ENCODE peak calls at places on chromosomes 2 and 18, in six cellular contexts. I is GM12878, B is heart left ventricle, Z is pancreas, N is ovary, D is A549. E is an unnamed sample. For H3K9me3, the result is how much of the 10 kb centered on the place peaks cover.

GRCh38 chr2:45276914-45277313 is 267.7 kb upstream of the SIX2 start:
- DNase-seq in Z (no peak), B (no peak), D (peak), N (no peak), I (no peak), E (no peak)

GRCh38 chr2:203815541-203815898 is 52.1 kb upstream of the CTLA4 start:
- DNase-seq in B (no peak), I (no peak), N (no peak), Z (no peak), D (no peak), E (no peak)

GRCh38 chr2:239387811-239388210 is 13.0 kb downstream of the HDAC4 start:
- DNase-seq in D (no peak), I (no peak), N (no peak), B (peak), Z (no peak), E (no peak)

GRCh38 chr2:48755473-48755872 is at the start of gene LHCGR:
- DNase-seq in D (no peak), N (no peak), B (no peak), Z (no peak), I (no peak), E (no peak)

GRCh38 chr2:25078171-25079049 is 36.5 kb downstream of the EFR3B start:
- DNase-seq in D (peak), N (no peak), Z (no peak), B (no peak), I (no peak), E (peak)

GRCh38 chr2:227578642-227579041 is 20.1 kb upstream of the SCYGR2 start:
- DNase-seq in Z (no peak), N (no peak), D (no peak), I (no peak), B (no peak), E (no peak)

GRCh38 chr2:24497685-24498084 is 6.6 kb downstream of the NCOA1 start:
- DNase-seq in B (no peak), N (no peak), D (no peak), I (no peak), Z (no peak), E (no peak)

GRCh38 chr2:99675110-99675661 is 185.4 kb upstream of the REV1 start:
- DNase-seq in D (no peak), I (no peak), N (no peak), B (no peak), Z (no peak), E (no peak)

GRCh38 chr18:11005528-11005927 is 143.8 kb downstream of the PIEZO2 start:
- DNase-seq in N (peak), B (no peak), I (peak), D (peak), Z (peak), E (peak)

GRCh38 chr2:16069933-16070647 is 129.7 kb downstream of the MYCN start:
- DNase-seq in N (peak), I (no peak), B (no peak), Z (no peak), D (no peak), E (peak)

GRCh38 chr2:120436885-120437603 is 91.1 kb downstream of the INHBB start:
- DNase-seq in D (peak), I (no peak), B (no peak), N (no peak), Z (peak), E (peak)

GRCh38 chr2:66587216-66587615 is 152.3 kb downstream of the MEIS1 start:
- DNase-seq in B (no peak), N (peak), D (peak), I (no peak), Z (peak), E (no peak)

GRCh38 chr2:128314348-128315121 is 4.1 kb downstream of the HS6ST1 start:
- DNase-seq in D (no peak), I (no peak), N (no peak), B (no peak), Z (peak), E (no peak)

GRCh38 chr2:108215794-108216211 is 24.0 kb upstream of the SULT1C3 start:
- DNase-seq in Z (no peak), D (peak), I (no peak), B (no peak), N (no peak), E (peak)

GRCh38 chr2:152465541-152465940 is 130.6 kb downstream of the FMNL2 start:
- DNase-seq in I (no peak), Z (no peak), D (no peak), B (no peak), N (no peak), E (no peak)

GRCh38 chr2:39015424-39015823 is 105.4 kb downstream of the SOS1 start:
- DNase-seq in I (no peak), B (no peak), D (no peak), N (no peak), Z (no peak), E (no peak)

GRCh38 chr2:215868886-215869285 is 144.5 kb downstream of the MREG start:
- DNase-seq in N (no peak), D (no peak), B (no peak), I (no peak), Z (no peak), E (no peak)

GRCh38 chr2:185318271-185318724 is 420.3 kb upstream of the FSIP2 start:
- DNase-seq in I (no peak), B (no peak), N (no peak), D (no peak), Z (no peak), E (no peak)

GRCh38 chr18:23170137-23170536 is 34.9 kb downstream of the CABLES1 start:
- DNase-seq in I (no peak), Z (no peak), B (no peak), N (no peak), D (no peak), E (no peak)

GRCh38 chr2:42446503-42447271 is 47.1 kb downstream of the KCNG3 start:
- DNase-seq in D (no peak), N (no peak), I (no peak), B (no peak), Z (no peak), E (no peak)

GRCh38 chr18:48408727-48409590 is at the start of gene ZBTB7C:
- DNase-seq in D (no peak), I (no peak), N (peak), Z (peak), B (no peak), E (no peak)

GRCh38 chr2:17536416-17536815 is 4.1 kb upstream of the VSNL1 start:
- DNase-seq in Z (no peak), D (no peak), B (no peak), N (no peak), I (no peak), E (no peak)

GRCh38 chr2:126527836-126528490 is 128.0 kb upstream of the GYPC start:
- DNase-seq in Z (peak), D (peak), N (peak), B (peak), I (peak), E (peak)

GRCh38 chr2:9543557-9543956 is 12.1 kb downstream of the ADAM17 start:
- DNase-seq in B (no peak), I (no peak), N (no peak), D (no peak), Z (no peak), E (no peak)

GRCh38 chr2:108388045-108388444 is 10.3 kb downstream of the SULT1C4 start:
- DNase-seq in N (no peak), D (peak), B (no peak), Z (no peak), I (no peak), E (no peak)

GRCh38 chr18:2173464-2173863 is 397.8 kb downstream of the METTL4 start:
- DNase-seq in Z (no peak), B (peak), D (peak), I (no peak), N (no peak), E (peak)

GRCh38 chr18:45962461-45962860 is 4.7 kb downstream of the EPG5 start:
- DNase-seq in N (no peak), Z (no peak), D (no peak), I (peak), B (no peak), E (no peak)

GRCh38 chr2:205409403-205409802 is 272.9 kb upstream of the NRP2 start:
- DNase-seq in I (no peak), N (no peak), B (no peak), D (no peak), Z (no peak), E (no peak)

GRCh38 chr18:22052405-22053105 is 116.8 kb upstream of the GATA6 start:
- DNase-seq in I (no peak), Z (no peak), D (no peak), B (no peak), N (no peak), E (no peak)

GRCh38 chr2:73283545-73284295 is 558 bp downstream of the FBXO41 start:
- DNase-seq in N (no peak), B (no peak), Z (no peak), D (no peak), I (no peak), E (no peak)

GRCh38 chr18:76450452-76450851 is 44.6 kb downstream of the ZNF516 start:
- DNase-seq in N (peak), Z (no peak), B (no peak), D (no peak), I (no peak), E (no peak)

GRCh38 chr2:138333121-138333520 is 168.4 kb upstream of the SPOPL start:
- DNase-seq in B (no peak), D (no peak), Z (no peak), N (no peak), I (no peak), E (no peak)

GRCh38 chr2:164510895-164511294 is 110.4 kb downstream of the GRB14 start:
- DNase-seq in I (no peak), N (no peak), Z (no peak), B (peak), D (no peak), E (no peak)
- H3K27ac ChIP-seq in I (no peak), N (no peak), Z (no peak), B (no peak), D (no peak), E (no peak)

GRCh38 chr2:199464614-199465352 is 7.0 kb upstream of the SATB2 start:
- DNase-seq in I (no peak), B (no peak), D (no peak), Z (no peak), N (no peak), E (no peak)
- H3K4me3 ChIP-seq in I (no peak), B (no peak), D (no peak), Z (no peak), N (peak), E (no peak)

GRCh38 chr2:74951211-74951754 is 7.2 kb upstream of the POLE4 start:
- DNase-seq in Z (no peak), N (no peak), D (no peak), B (no peak), I (no peak), E (no peak)
- H3K9me3 ChIP-seq in Z (under half), N (under half), D (under half), B (under half), I (under half), E (under half)

GRCh38 chr2:172084734-172085459 is 410 bp upstream of the DLX1 start:
- DNase-seq in B (peak), Z (no peak), D (peak), N (peak), I (no peak), E (peak)
- H3K27ac ChIP-seq in B (no peak), Z (no peak), D (peak), N (no peak), I (no peak), E (peak)

E was measured in SJSA1.